ENCODE peak calls at places on chromosomes 3 and 15, in six cellular contexts. S is colonic mucosa; O is CD8-positive, alpha-beta T cell; K is fibroblast of lung; E is mucosa of descending colon; T is Calu3. V is an unnamed sample.

GRCh38 chr15:74780983-74781672 is 752 bp upstream of the CSK start:
- DNase-seq in T (no peak), S (peak), K (peak), E (no peak), O (no peak), V (no peak)

GRCh38 chr3:11045536-11045935 is 53.0 kb downstream of the SLC6A1 start:
- DNase-seq in E (no peak), T (no peak), K (no peak), O (no peak), S (no peak), V (no peak)

GRCh38 chr3:105944281-105944680 is 75.5 kb upstream of the CBLB start:
- DNase-seq in O (no peak), S (no peak), T (no peak), K (peak), E (no peak), V (no peak)

GRCh38 chr3:186950402-186951093 is 20.2 kb downstream of the ST6GAL1 start:
- DNase-seq in K (no peak), O (no peak), T (no peak), S (no peak), E (no peak), V (no peak)

GRCh38 chr3:80643421-80643820 is 875.6 kb upstream of the ROBO1 start:
- DNase-seq in T (no peak), K (no peak), S (no peak), E (no peak), O (no peak), V (no peak)

GRCh38 chr3:194206375-194206774 is 70.4 kb downstream of the HES1 start:
- DNase-seq in T (no peak), S (peak), E (peak), O (no peak), K (peak), V (no peak)

GRCh38 chr15:85550283-85550682 is 169.9 kb downstream of the AKAP13 start:
- DNase-seq in S (no peak), T (no peak), K (no peak), O (no peak), E (no peak), V (no peak)

GRCh38 chr15:68843425-68844311 is 23.0 kb upstream of the ANP32A start:
- DNase-seq in K (peak), E (peak), T (no peak), O (no peak), S (no peak), V (peak)

GRCh38 chr3:59308684-59309083 is 258.9 kb upstream of the CFAP20DC start:
- DNase-seq in T (no peak), E (no peak), S (no peak), K (no peak), O (no peak), V (peak)
- TF ChIP-seq CTCF in T (no peak), E (no peak), S (no peak), K (no peak), O (no peak), V (no peak)

DNA sequence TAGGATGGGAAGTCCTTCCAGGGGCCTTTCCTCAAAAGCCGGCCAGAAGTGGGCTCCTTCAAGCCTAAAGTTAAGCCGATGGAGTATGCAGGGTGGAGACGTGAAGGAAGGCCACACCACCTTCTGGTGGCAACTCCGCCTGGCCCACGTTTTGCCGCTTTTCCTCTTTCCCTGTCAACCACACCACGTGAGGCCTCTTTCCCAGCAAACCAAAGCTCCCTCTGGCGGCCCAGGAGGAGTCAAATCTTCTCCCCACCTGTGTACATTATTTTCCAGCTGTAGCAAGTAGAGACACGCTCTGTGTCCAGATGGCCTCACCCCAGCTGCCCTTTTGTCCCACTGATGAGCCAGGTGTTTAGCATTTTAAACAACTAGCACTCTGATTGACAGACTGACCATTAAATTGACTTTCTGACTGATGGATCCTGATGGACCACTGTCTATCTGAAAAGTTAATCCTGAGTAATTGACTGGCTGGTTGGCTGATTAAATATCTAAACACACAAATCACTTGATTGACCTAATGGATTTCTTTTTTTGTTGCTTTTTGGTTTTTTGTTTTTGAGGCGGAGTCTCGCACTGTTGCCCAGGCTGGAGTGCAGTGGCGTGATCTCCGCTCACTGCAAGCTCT is 59.6 kb upstream of the ZBTB38 start:
- DNase-seq in T (peak), E (peak), S (peak), O (no peak), K (peak), V (peak)
- TF ChIP-seq CTCF in T (peak), E (no peak), S (peak), O (no peak), K (peak), V (peak)

GRCh38 chr3:52232279-52233107 is 6.5 kb downstream of the TWF2 start:
- DNase-seq in K (no peak), O (no peak), T (no peak), S (no peak), E (no peak), V (no peak)
- TF ChIP-seq CTCF in K (no peak), O (peak), T (no peak), S (no peak), E (no peak), V (no peak)

DNA sequence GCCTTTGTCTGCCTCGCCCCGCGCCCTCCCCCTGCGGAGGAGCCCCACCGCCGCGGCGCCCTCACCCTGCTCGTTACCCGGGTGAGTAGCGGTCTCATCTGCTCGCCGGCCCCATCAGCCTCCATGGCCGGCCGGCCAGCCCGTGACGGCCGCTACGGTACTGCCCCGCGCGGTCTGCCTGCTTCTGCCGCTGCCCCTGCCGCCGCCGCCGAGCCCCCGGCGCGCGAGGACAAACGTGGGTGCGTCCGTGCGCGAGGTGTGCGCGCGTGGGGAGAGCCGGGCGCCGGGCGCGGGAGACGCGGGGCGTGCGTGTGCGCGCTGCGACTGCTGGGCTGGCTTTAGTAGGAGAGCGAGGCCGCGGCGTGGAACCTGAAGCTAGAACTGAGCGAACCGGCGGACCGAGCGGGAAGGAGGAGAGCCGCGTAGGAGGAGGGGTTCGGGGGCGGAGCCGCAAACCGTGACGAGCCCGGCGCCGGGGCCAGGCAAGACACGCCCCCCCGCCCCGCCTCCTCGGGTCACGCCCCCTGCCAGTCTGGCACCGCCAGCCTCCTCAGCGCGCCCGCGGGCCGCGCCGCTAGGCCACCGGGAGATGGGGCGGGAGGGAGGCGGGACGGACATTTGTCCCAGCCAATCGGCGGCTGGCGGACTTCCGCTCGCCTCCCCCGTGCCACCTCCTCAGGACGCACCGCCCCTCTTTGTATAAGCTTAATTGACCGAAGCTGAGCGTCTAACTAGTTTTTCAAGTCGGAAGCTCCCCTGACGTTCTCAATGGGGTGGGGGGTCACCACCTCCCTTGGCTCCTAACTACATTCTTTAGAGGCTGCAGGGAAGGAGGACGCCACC is at the start of gene SLC4A7:
- DNase-seq in S (peak), K (peak), E (peak), T (peak), O (peak), V (peak)
- TF ChIP-seq CTCF in S (no peak), K (no peak), E (no peak), T (no peak), O (no peak), V (no peak)

GRCh38 chr3:72232777-72233176 is 447.8 kb upstream of the PROK2 start:
- DNase-seq in K (no peak), S (no peak), E (no peak), O (no peak), T (no peak), V (no peak)
- TF ChIP-seq CTCF in K (no peak), S (no peak), E (no peak), O (no peak), T (no peak), V (no peak)

GRCh38 chr3:12046406-12046805 is 42.2 kb downstream of the SYN2 start:
- DNase-seq in E (no peak), K (peak), O (no peak), T (peak), S (no peak), V (no peak)
- TF ChIP-seq CTCF in E (no peak), K (no peak), O (no peak), T (no peak), S (no peak), V (no peak)

DNA sequence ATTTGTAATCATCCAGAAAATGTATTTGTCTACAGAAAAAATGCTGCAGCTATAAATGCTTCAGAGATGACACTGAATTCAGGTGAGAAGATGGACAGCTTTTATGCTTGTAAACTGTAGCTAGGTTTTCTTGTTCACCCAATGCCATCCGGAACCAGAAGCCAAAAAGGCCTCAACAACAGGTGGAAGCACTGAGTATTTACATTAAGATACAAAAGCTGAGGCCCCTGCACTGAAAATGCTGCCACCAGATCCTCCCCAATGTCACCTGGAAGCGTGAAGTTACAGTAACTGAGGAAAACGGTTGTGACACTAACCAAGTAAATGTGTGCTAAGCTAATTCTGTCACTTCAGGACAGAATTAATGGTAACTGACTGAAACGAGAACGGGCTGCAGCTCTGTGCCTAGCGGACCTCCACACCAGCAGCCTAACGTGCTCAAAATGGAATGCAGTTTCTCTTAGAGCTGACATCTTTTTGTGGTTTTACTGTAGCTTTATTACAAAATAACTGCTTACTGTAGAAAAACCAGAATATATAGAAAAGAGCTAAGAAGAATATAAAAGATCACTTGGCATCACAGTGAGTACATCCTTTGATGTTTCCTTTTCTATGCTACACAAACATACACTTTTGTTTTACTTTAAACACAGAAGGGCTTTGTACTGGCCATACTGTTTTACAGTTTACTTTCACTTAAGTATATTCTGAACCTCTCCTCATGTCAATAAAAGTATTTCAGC is 7.6 kb downstream of the CHSY1 start:
- DNase-seq in K (peak), E (no peak), S (no peak), T (no peak), O (no peak), V (no peak)
- TF ChIP-seq CTCF in K (no peak), E (no peak), S (no peak), T (no peak), O (no peak), V (no peak)

GRCh38 chr15:64149424-64150235 is 1.9 kb upstream of the SNX22 start:
- DNase-seq in T (no peak), E (no peak), S (peak), K (no peak), O (no peak), V (no peak)
- TF ChIP-seq CTCF in T (no peak), E (no peak), S (no peak), K (no peak), O (no peak), V (no peak)

V was measured in endothelial cell.